ENCODE peak calls at places on chromosome 6, in five cellular contexts. T is LoVo, G is astrocyte of the hippocampus, C is HTR-8/SVneo, Z is GM23248. L is an unnamed sample.

GRCh38 chr6:73710470-73710869 is 14.5 kb downstream of the CD109 start:
- DNase-seq in T (peak), G (peak), C (peak), Z (peak), L (peak)

GRCh38 chr6:89462503-89462902 is 29.6 kb downstream of the ANKRD6 start:
- DNase-seq in T (no peak), G (no peak), C (no peak), Z (no peak), L (no peak)

GRCh38 chr6:139679516-139680179 is 305.2 kb upstream of the CITED2 start:
- DNase-seq in T (no peak), G (no peak), C (no peak), Z (peak), L (peak)

GRCh38 chr6:140271759-140272377 is 897.4 kb upstream of the CITED2 start:
- DNase-seq in T (no peak), G (no peak), C (no peak), Z (no peak), L (no peak)

GRCh38 chr6:19838442-19839236 is 1.5 kb downstream of the ID4 start:
- DNase-seq in T (peak), G (peak), C (peak), Z (peak), L (peak)

GRCh38 chr6:111874030-111874425 is 776 bp upstream of the FYN start:
- DNase-seq in T (no peak), G (peak), C (no peak), Z (peak), L (peak)

GRCh38 chr6:150417899-150418824 is 49.4 kb downstream of the IYD start:
- DNase-seq in T (peak), G (peak), C (peak), Z (peak), L (peak)

GRCh38 chr6:116400376-116400775 is 29.6 kb downstream of the DSE start:
- DNase-seq in T (no peak), G (no peak), C (no peak), Z (peak), L (no peak)

GRCh38 chr6:71107935-71108420 is 151.1 kb upstream of the B3GAT2 start:
- DNase-seq in T (peak), G (peak), C (peak), Z (peak), L (peak)

GRCh38 chr6:45830441-45831139 is 185.1 kb downstream of the CLIC5 start:
- DNase-seq in T (no peak), G (peak), C (no peak), Z (no peak), L (peak)

GRCh38 chr6:108896111-108896661 is 48.0 kb downstream of the ARMC2 start:
- DNase-seq in T (no peak), G (peak), C (no peak), Z (peak), L (peak)

GRCh38 chr6:111552241-111552744 is 53.4 kb downstream of the TRAF3IP2 start:
- DNase-seq in T (peak), G (peak), C (peak), Z (peak), L (peak)

GRCh38 chr6:951782-952181 is 258.8 kb upstream of the EXOC2 start:
- DNase-seq in T (no peak), G (no peak), C (no peak), Z (no peak), L (no peak)

GRCh38 chr6:170271771-170272314 is 19.0 kb downstream of the DLL1 start:
- DNase-seq in T (no peak), G (no peak), C (no peak), Z (no peak), L (no peak)

GRCh38 chr6:12436224-12436623 is 146.1 kb downstream of the EDN1 start:
- DNase-seq in T (no peak), G (no peak), C (no peak), Z (no peak), L (no peak)

GRCh38 chr6:29451471-29452193 is 5.2 kb downstream of the OR11A1 start:
- DNase-seq in T (no peak), G (no peak), C (peak), Z (no peak), L (peak)

GRCh38 chr6:137148291-137149076 is 25.0 kb downstream of the IL22RA2 start:
- DNase-seq in T (no peak), G (no peak), C (no peak), Z (peak), L (peak)

GRCh38 chr6:152277826-152278247 is 359.3 kb downstream of the SYNE1 start:
- DNase-seq in T (no peak), G (no peak), C (no peak), Z (no peak), L (no peak)

GRCh38 chr6:153595903-153596302 is 443.1 kb upstream of the OPRM1 start:
- DNase-seq in T (no peak), G (peak), C (peak), Z (peak), L (no peak)